ENCODE peak calls at places on chromosomes 16 and 17, in seven cellular contexts. L is fibroblast of lung, K is uterus, W is hepatocyte, R is Peyer's patch, E is aorta, C is lung. N is an unnamed sample.

GRCh38 chr16:75621170-75621477 is 2.0 kb downstream of the ADAT1 start:
- DNase-seq in C (no peak), E (no peak), W (peak; percentile 58), L (peak; percentile 22), K (no peak), R (no peak), N (no peak)

GRCh38 chr17:79982986-79983385 is 52.7 kb downstream of the TBC1D16 start:
- DNase-seq in W (no peak), R (peak; percentile 36), E (peak; percentile 57), C (no peak), L (no peak), K (no peak), N (no peak)

GRCh38 chr17:17342242-17342945 is 39.2 kb downstream of the NT5M start:
- DNase-seq in W (peak; percentile 10), K (no peak), R (no peak), C (no peak), L (no peak), E (peak; percentile 55), N (no peak)

GRCh38 chr17:33324741-33325140 is 31.6 kb upstream of the ASIC2 start:
- DNase-seq in W (no peak), K (no peak), E (no peak), C (no peak), L (no peak), R (no peak), N (no peak)

GRCh38 chr17:50180593-50180992 is 14.8 kb downstream of the SGCA start:
- DNase-seq in W (no peak), K (no peak), E (peak; percentile 74), L (peak; percentile 45), C (no peak), R (no peak), N (no peak)

GRCh38 chr16:52141871-52142270 is 405.1 kb downstream of the TOX3 start:
- DNase-seq in L (peak; percentile 1), K (no peak), C (no peak), E (no peak), W (no peak), R (no peak), N (no peak)

GRCh38 chr16:81661082-81661481 is 118.0 kb upstream of the PLCG2 start:
- DNase-seq in W (no peak), L (no peak), R (no peak), C (no peak), E (no peak), K (no peak), N (no peak)

GRCh38 chr17:69084911-69085310 is 24.2 kb upstream of the ABCA9 start:
- DNase-seq in K (no peak), R (no peak), C (no peak), E (no peak), L (no peak), W (peak; percentile 61), N (no peak)

GRCh38 chr16:58651965-58652348 is 22.3 kb upstream of the CNOT1 start:
- DNase-seq in R (no peak), L (peak; percentile 72), W (no peak), E (no peak), C (no peak), K (no peak), N (no peak)

GRCh38 chr17:17757391-17757791 is 76.1 kb downstream of the RAI1 start:
- DNase-seq in W (no peak), R (peak; percentile 75), C (no peak), L (no peak), K (no peak), E (no peak), N (no peak)

GRCh38 chr16:17224859-17225258 is 245.9 kb downstream of the XYLT1 start:
- DNase-seq in K (peak; percentile 74), E (no peak), L (peak; percentile 91), R (peak; percentile 76), W (peak; percentile 14), C (peak; percentile 42), N (no peak)

GRCh38 chr17:28887871-28888471 is 9.6 kb downstream of the FLOT2 start:
- DNase-seq in W (no peak), L (no peak), E (no peak), K (no peak), C (no peak), R (no peak), N (no peak)

GRCh38 chr16:69089091-69089912 is 16.2 kb upstream of the HAS3 start:
- DNase-seq in K (no peak), E (no peak), R (no peak), L (peak; percentile 53), C (no peak), W (peak; percentile 62), N (no peak)

GRCh38 chr16:11367483-11367906 is 22.2 kb downstream of the RMI2 start:
- DNase-seq in K (no peak), R (no peak), C (no peak), L (no peak), W (no peak), E (no peak), N (no peak)

GRCh38 chr16:50386819-50387218 is 18.0 kb upstream of the BRD7 start:
- DNase-seq in W (no peak), C (no peak), L (no peak), E (no peak), K (no peak), R (no peak), N (no peak)

GRCh38 chr17:48625502-48626201 is 506 bp downstream of the HOXB9 start:
- DNase-seq in L (no peak), W (peak; percentile 66), E (peak; percentile 80), C (no peak), K (peak; percentile 52), R (peak; percentile 84), N (no peak)

GRCh38 chr17:40645291-40645690 is 2.3 kb downstream of the SMARCE1 start:
- DNase-seq in C (no peak), E (no peak), K (no peak), W (no peak), R (no peak), L (no peak), N (no peak)

GRCh38 chr17:65228734-65229390 is 91.7 kb downstream of the RGS9 start:
- DNase-seq in K (no peak), E (no peak), R (no peak), W (peak; percentile 61), L (peak; percentile 91), C (peak; percentile 53), N (no peak)

GRCh38 chr17:32516450-32516849 is 29.7 kb downstream of the CDK5R1 start:
- DNase-seq in K (no peak), L (no peak), C (no peak), R (no peak), E (no peak), W (no peak), N (no peak)

GRCh38 chr17:3038941-3039340 is 24.5 kb downstream of the OR1D5 start:
- DNase-seq in C (no peak), L (no peak), R (no peak), E (no peak), W (no peak), K (no peak), N (peak; percentile 25)

GRCh38 chr17:43940630-43941029 is 1.6 kb downstream of the PPY start:
- DNase-seq in C (no peak), K (no peak), R (no peak), E (no peak), L (no peak), W (peak; percentile 66), N (no peak)
- H3K4me3 ChIP-seq in C (no peak overlapping the region), K (no peak overlapping the region), R (no peak overlapping the region), E (no peak overlapping the region), L (no peak overlapping the region), W (no peak overlapping the region), N (no peak overlapping the region)

DNA sequence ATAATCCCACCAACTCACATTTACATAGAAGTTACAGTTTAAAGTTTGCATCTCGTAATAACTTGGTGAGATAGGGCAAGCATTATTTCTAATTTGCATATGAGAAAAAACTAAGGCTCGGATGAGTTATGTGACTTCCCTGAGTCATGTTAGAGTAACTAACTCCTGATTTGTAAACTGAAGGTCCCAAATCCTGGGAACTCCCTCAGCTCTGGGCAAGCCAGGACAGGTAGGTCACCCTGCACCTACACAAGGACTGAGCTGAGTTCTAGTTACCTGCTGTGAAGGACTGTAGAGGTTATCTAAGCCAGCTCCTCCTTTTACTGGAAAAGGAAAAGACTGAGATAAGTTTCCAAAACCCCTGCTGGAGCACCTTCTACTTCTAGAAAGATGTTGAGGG is 92.1 kb upstream of the HLF start:
- DNase-seq in W (no peak), L (no peak), E (no peak), C (no peak), K (no peak), R (no peak), N (no peak)
- H3K4me3 ChIP-seq in W (no peak overlapping the region), L (no peak overlapping the region), E (no peak overlapping the region), C (no peak overlapping the region), K (no peak overlapping the region), R (no peak overlapping the region), N (no peak overlapping the region)

DNA sequence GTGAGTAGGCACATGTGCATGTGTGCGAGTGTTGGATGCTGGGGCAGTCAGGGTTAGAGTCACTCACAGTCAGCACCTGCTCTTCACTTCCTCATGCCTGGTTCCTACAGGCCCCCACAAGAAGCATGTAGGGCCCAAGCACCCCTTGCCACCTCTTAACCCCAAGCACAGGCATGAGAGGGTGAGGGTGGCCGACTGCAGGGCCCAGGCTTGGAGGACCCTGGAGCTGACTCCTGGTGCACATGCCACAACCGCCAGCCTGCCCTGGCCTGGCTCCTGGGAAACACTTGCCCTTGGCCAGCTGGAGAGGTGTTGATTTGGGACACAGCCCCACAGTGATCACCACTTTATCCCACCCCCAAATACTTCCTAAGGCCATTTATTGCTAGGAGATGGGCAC is 16.9 kb upstream of the CDRT15L2 start:
- DNase-seq in W (no peak), L (no peak), C (no peak), E (no peak), K (no peak), R (no peak), N (no peak)
- H3K4me3 ChIP-seq in W (no peak overlapping the region), L (no peak overlapping the region), C (no peak overlapping the region), E (no peak overlapping the region), K (no peak overlapping the region), R (no peak overlapping the region), N (no peak overlapping the region)

GRCh38 chr17:78380370-78380769 is 1.9 kb downstream of the PGS1 start:
- DNase-seq in R (no peak), C (no peak), E (no peak), L (no peak), W (no peak), K (no peak), N (no peak)

GRCh38 chr17:78383725-78384471 is 5.4 kb downstream of the PGS1 start:
- DNase-seq in E (peak; percentile 95), C (peak; percentile 86), L (peak; percentile 100), K (peak; percentile 83), W (peak; percentile 74), R (peak; percentile 85), N (peak; percentile 67)

GRCh38 chr17:78379134-78379497 is 667 bp downstream of the PGS1 start:
- DNase-seq in C (peak; percentile 67), R (no peak), L (peak; percentile 84), W (no peak), K (no peak), E (no peak), N (no peak)

GRCh38 chr17:78384479-78385175 is 6.2 kb downstream of the PGS1 start:
- DNase-seq in W (no peak), K (no peak), L (no peak), E (no peak), C (no peak), R (no peak), N (no peak)

DNA sequence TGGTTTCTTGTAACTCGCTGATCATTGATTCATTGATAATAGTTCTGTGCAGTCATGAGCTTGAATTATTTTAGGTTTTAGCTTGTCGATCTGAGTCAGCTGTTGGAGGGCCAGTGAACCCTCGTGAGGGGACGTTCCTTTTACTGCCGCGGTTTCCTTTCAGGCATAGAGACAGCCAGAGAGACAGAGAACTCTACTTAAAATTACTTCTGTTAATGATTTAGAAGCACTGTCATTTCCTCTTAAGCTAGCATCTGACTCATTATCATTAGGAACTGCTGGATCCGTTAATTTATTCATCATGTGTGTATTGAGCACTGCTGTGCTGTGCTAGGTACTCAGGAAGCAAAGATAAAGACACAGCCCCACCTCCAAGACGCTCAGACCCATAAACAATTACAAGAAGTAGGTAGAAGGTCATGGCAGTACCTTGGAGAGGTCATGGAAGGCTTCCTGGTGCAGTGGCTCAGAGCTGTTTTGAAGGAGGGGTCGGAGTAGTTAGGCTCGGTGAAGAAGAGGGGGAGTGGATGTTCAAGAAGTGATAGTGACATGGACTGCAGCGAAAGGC is 3.2 kb downstream of the PGS1 start:
- DNase-seq in R (peak; percentile 73), C (no peak), K (no peak), E (no peak), W (no peak), L (peak; percentile 62), N (no peak)
- H3K4me3 ChIP-seq in R (peak overlapping the region; percentile 18), C (no peak overlapping the region), K (no peak overlapping the region), E (no peak overlapping the region), W (no peak overlapping the region), L (no peak overlapping the region), N (no peak overlapping the region)

N was measured in lower leg skin.